ENCODE peak calls at places on chromosomes 12 and 14, in six cellular contexts. One of them, this sample, is unnamed.

GRCh38 chr12:68870443-68870842 is 62.5 kb downstream of the MDM2 start:
- DNase-seq in AG08396: no peak
- DNase-seq in aorta: no peak
- DNase-seq in memory B cell: no peak
- DNase-seq in LoVo: no peak
- DNase-seq in GM23338: no peak
- DNase-seq in this sample: no peak

GRCh38 chr14:22580604-22581003 is 8.4 kb downstream of the DAD1 start:
- DNase-seq in LoVo: no peak
- DNase-seq in AG08396: no peak
- DNase-seq in memory B cell: no peak
- DNase-seq in aorta: no peak
- DNase-seq in GM23338: no peak
- DNase-seq in this sample: no peak

GRCh38 chr12:65959452-65959851 is 135.2 kb downstream of the HMGA2 start:
- DNase-seq in GM23338: no peak
- DNase-seq in AG08396: no peak
- DNase-seq in aorta: no peak
- DNase-seq in LoVo: no peak
- DNase-seq in memory B cell: no peak
- DNase-seq in this sample: no peak

GRCh38 chr14:54813081-54813480 is 89.5 kb downstream of the GCH1 start:
- DNase-seq in memory B cell: no peak
- DNase-seq in GM23338: no peak
- DNase-seq in aorta: no peak
- DNase-seq in LoVo: no peak
- DNase-seq in AG08396: no peak
- DNase-seq in this sample: no peak

GRCh38 chr12:53289891-53290290 is 5.5 kb upstream of the PFDN5 start:
- DNase-seq in GM23338: no peak
- DNase-seq in AG08396: peak; percentile 47
- DNase-seq in aorta: no peak
- DNase-seq in memory B cell: no peak
- DNase-seq in LoVo: no peak
- DNase-seq in this sample: no peak

GRCh38 chr12:110689601-110690430 is 901 bp upstream of the HVCN1 start:
- DNase-seq in memory B cell: peak; percentile 40
- DNase-seq in AG08396: peak; percentile 63
- DNase-seq in aorta: peak; percentile 64
- DNase-seq in GM23338: peak; percentile 83
- DNase-seq in LoVo: no peak
- DNase-seq in this sample: no peak

GRCh38 chr12:119328111-119328510 is 6.4 kb upstream of the CCDC60 start:
- DNase-seq in LoVo: peak; percentile 17
- DNase-seq in GM23338: peak; percentile 79
- DNase-seq in AG08396: no peak
- DNase-seq in aorta: no peak
- DNase-seq in memory B cell: no peak
- DNase-seq in this sample: peak; percentile 11

GRCh38 chr12:116454950-116455447 is 104.2 kb upstream of the MAP1LC3B2 start:
- DNase-seq in AG08396: peak; percentile 79
- DNase-seq in memory B cell: no peak
- DNase-seq in aorta: no peak
- DNase-seq in LoVo: peak; percentile 86
- DNase-seq in GM23338: no peak
- DNase-seq in this sample: peak; percentile 87

GRCh38 chr14:49796025-49796424 is 28.1 kb downstream of the KLHDC2 start:
- DNase-seq in AG08396: no peak
- DNase-seq in LoVo: no peak
- DNase-seq in memory B cell: no peak
- DNase-seq in aorta: no peak
- DNase-seq in GM23338: no peak
- DNase-seq in this sample: no peak

GRCh38 chr14:102234331-102235264 is 70.4 kb downstream of the MOK start:
- DNase-seq in aorta: no peak
- DNase-seq in GM23338: no peak
- DNase-seq in LoVo: no peak
- DNase-seq in AG08396: no peak
- DNase-seq in memory B cell: no peak
- DNase-seq in this sample: no peak

GRCh38 chr14:32254952-32255679 is 52.0 kb upstream of the RNU6-8 start:
- DNase-seq in AG08396: peak; percentile 62
- DNase-seq in memory B cell: peak; percentile 58
- DNase-seq in LoVo: peak; percentile 70
- DNase-seq in GM23338: peak; percentile 87
- DNase-seq in aorta: peak; percentile 68
- DNase-seq in this sample: peak; percentile 60